ENCODE peak calls at places on chromosomes 16 and 17, in five cellular contexts. K is CD4-positive, alpha-beta T cell; I is esophagus squamous epithelium; J is ovary; A is AG09319. D is an unnamed sample.
A peak's percentile ranks its signal among the peaks of the same experiment; 100 is the strongest.

GRCh38 chr17:1629647-1630310 is 1.1 kb upstream of the SLC43A2 start:
- DNase-seq in K (peak; percentile 65), J (no peak), A (no peak), I (no peak), D (peak; percentile 81)

GRCh38 chr17:850828-851759 is 68.9 kb downstream of the MRM3 start:
- DNase-seq in K (no peak), J (peak; percentile 33), I (no peak), A (no peak), D (no peak)

GRCh38 chr16:80198265-80198994 is 342.4 kb upstream of the DYNLRB2 start:
- DNase-seq in I (no peak), J (no peak), K (no peak), A (no peak), D (no peak)

GRCh38 chr17:75159196-75160031 is 5.1 kb upstream of the JPT1 start:
- DNase-seq in J (no peak), K (no peak), A (no peak), I (no peak), D (no peak)

GRCh38 chr16:77344306-77344705 is 90.5 kb downstream of the ADAMTS18 start:
- DNase-seq in A (no peak), J (no peak), I (no peak), K (no peak), D (no peak)

GRCh38 chr17:40558300-40558584 is 7.0 kb downstream of the CCR7 start:
- DNase-seq in A (no peak), J (no peak), K (no peak), I (no peak), D (peak; percentile 7)

GRCh38 chr16:9258423-9259051 is 167.1 kb downstream of the HAPSTR1 start:
- DNase-seq in J (no peak), A (no peak), I (no peak), K (no peak), D (peak; percentile 77)

GRCh38 chr16:30185141-30185682 is 1.8 kb downstream of the CORO1A start:
- DNase-seq in A (no peak), I (no peak), J (no peak), K (peak; percentile 14), D (peak; percentile 11)

GRCh38 chr17:56317351-56318208 is 164.3 kb downstream of the ANKFN1 start:
- DNase-seq in A (no peak), K (no peak), I (no peak), J (no peak), D (no peak)

GRCh38 chr17:5049314-5049819 is 14.1 kb upstream of the SLC52A1 start:
- DNase-seq in A (no peak), K (peak; percentile 74), I (no peak), J (no peak), D (no peak)

GRCh38 chr17:78110363-78111011 is 18.1 kb downstream of the TMC6 start:
- DNase-seq in A (no peak), K (no peak), I (no peak), J (no peak), D (no peak)

GRCh38 chr17:9269350-9270035 is 248.2 kb downstream of the NTN1 start:
- DNase-seq in I (no peak), A (no peak), J (no peak), K (no peak), D (no peak)

GRCh38 chr17:72950236-72950931 is 142.1 kb downstream of the SLC39A11 start:
- DNase-seq in A (no peak), I (no peak), K (no peak), J (no peak), D (peak; percentile 95)
- TF ChIP-seq CTCF in A (no peak), I (no peak), K (no peak), J (no peak), D (peak; percentile 14)

GRCh38 chr17:66043419-66043818 is 148.5 kb downstream of the CEP112 start:
- DNase-seq in K (no peak), I (no peak), A (no peak), J (no peak), D (no peak)

GRCh38 chr17:66044083-66044482 is 147.8 kb downstream of the CEP112 start:
- DNase-seq in A (no peak), J (no peak), I (no peak), K (no peak), D (no peak)

GRCh38 chr17:66038125-66038524 is 153.8 kb downstream of the CEP112 start:
- DNase-seq in I (no peak), J (no peak), K (no peak), A (no peak), D (no peak)

DNA sequence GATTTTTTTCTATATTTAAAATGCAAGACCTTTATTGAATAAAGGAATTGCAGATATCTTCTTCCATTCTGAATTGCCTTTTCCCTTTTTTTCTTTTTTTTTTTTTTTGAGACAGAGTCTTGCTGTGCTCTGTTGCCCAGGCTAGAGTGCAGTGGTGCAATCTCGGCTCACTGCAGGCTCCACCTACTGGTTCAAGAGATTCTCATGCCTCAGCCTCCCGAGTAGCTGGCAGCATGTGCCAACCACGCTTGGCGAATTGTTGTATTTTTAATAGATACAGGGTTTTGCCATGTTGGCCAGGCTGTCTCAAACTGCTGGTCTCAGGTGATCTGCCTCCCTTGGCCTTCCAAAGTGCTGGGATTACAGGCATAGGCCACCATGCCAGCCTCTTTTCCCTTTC is 151.5 kb downstream of the CEP112 start:
- DNase-seq in I (no peak), A (no peak), J (no peak), K (no peak), D (no peak)
- TF ChIP-seq CTCF in I (no peak), A (no peak), J (no peak), K (no peak), D (peak; percentile 13)

DNA sequence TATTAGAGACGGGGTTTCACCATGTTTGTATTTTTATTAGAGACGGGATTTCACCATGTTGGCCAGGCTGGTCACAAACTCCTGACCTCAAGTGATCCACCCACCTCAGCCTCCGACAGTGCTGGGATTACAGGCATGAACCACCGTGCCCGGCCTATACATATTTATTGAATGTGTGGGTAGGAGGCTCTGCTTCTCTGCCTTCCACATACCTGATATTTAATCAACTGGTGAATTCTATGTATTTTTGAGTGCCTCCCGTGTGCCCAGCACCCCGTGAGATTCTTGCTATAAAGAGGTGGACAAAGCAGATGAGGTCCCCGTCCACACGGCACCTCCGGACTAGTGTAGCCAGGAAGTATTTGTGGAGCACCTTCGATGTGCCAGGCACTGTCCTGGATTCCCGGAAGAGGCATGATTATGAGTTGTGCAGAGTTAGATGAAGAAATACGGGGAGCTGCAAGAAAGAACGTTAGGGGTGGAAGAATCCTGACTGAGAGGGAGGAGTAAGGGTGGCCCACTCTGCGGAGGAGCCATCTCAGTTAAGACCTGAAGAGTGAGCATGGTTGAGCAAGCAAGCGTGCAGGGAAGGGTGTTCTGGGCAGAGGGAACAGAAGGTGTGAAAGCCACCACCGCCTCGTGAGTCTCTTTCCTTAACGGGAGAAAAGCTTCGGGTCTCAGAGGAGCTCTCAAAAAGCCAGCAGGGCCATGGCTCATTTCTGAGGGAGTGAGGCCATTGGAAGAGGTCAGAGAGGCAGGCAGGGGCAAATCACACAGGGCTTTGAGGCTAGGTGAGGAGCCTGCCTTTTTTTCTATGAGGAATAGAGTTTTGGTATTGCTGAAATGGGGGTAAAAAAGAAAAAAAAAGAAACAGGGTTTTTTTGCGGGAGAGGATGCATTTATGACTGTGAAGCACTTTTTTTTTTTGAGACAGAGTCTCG is 21.2 kb downstream of the CRISPLD2 start:
- DNase-seq in A (no peak), J (no peak), I (no peak), K (no peak), D (no peak)
- TF ChIP-seq CTCF in A (no peak), J (no peak), I (no peak), K (no peak), D (no peak)

GRCh38 chr16:69565611-69566436 is at the start of gene NFAT5:
- DNase-seq in J (peak; percentile 87), A (peak; percentile 65), K (peak; percentile 91), I (peak; percentile 48), D (peak; percentile 87)
- TF ChIP-seq CTCF in J (no peak), A (no peak), K (no peak), I (no peak), D (no peak)

GRCh38 chr17:46193626-46194392 is 580 bp upstream of the KANSL1 start:
- DNase-seq in A (peak; percentile 77), K (peak; percentile 90), J (peak; percentile 95), I (peak; percentile 89), D (peak; percentile 97)

GRCh38 chr17:46194393-46195216 is 1.4 kb upstream of the KANSL1 start:
- DNase-seq in J (no peak), A (no peak), I (no peak), K (no peak), D (peak; percentile 36)

GRCh38 chr17:46195939-46196338 is 2.7 kb upstream of the KANSL1 start:
- DNase-seq in K (no peak), I (no peak), J (peak; percentile 30), A (no peak), D (no peak)

GRCh38 chr17:46193246-46193625 is at the start of gene KANSL1:
- DNase-seq in K (peak; percentile 84), A (peak; percentile 75), I (peak; percentile 69), J (peak; percentile 92), D (peak; percentile 97)

GRCh38 chr17:46195217-46195855 is 2.1 kb upstream of the KANSL1 start:
- DNase-seq in A (no peak), I (no peak), J (no peak), K (no peak), D (no peak)
- TF ChIP-seq CTCF in A (no peak), I (no peak), J (no peak), K (no peak), D (no peak)

DNA sequence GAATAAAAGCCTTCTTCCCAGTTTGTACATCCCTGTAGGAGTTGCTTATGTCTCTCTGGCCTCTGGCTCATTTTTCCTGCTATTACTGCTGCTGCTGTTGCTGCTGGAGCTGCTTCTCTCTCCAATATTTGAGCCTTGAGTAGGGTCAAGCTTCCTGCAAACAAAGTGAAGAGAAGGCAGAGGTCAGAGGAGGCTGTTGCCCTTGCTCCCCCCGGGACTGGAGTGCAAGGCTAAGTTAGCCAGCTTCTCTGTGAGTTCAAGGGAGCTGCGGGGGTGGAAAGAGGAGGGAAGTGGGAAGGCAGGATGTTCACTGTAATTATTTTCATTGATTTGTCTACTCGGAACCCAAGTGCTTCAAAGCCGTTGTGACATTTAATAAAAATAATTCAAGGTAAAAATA is 77.0 kb upstream of the TMEM132E start:
- DNase-seq in J (no peak), A (no peak), K (no peak), I (no peak), D (no peak)
- TF ChIP-seq CTCF in J (no peak), A (no peak), K (no peak), I (no peak), D (no peak)

D was measured in WERI-Rb-1.